ENCODE peak calls at places on chromosomes 4 and X, in seven cellular contexts. B is IMR-90, J is prostate gland, F is stomach, H is breast epithelium, C is body of pancreas, S is tibial nerve. D is an unnamed sample.

GRCh38 chrX:120029354-120029753 is 48.1 kb downstream of the RHOXF2B start:
- DNase-seq in F (no peak), B (no peak), S (no peak), C (no peak), J (no peak), H (no peak), D (no peak)

GRCh38 chr4:73308286-73308685 is 49.7 kb upstream of the ANKRD17 start:
- DNase-seq in B (peak; percentile 61), J (no peak), H (no peak), S (no peak), C (no peak), F (no peak), D (no peak)

GRCh38 chrX:38278682-38279081 is 48.6 kb downstream of the RPGR start:
- DNase-seq in J (peak; percentile 6), F (no peak), S (no peak), B (peak; percentile 8), H (no peak), C (no peak), D (no peak)

GRCh38 chr4:41318839-41319530 is 62.3 kb downstream of the UCHL1 start:
- DNase-seq in H (peak; percentile 51), F (no peak), S (no peak), B (no peak), J (peak; percentile 33), C (no peak), D (no peak)

GRCh38 chr4:54855221-54855854 is 197.6 kb downstream of the KIT start:
- DNase-seq in S (no peak), H (no peak), J (no peak), C (no peak), F (no peak), B (no peak), D (no peak)

GRCh38 chr4:67130411-67130810 is 414.9 kb downstream of the CENPC start:
- DNase-seq in F (no peak), H (no peak), B (no peak), S (no peak), C (no peak), J (no peak), D (no peak)

GRCh38 chr4:16837475-16837874 is 61.0 kb downstream of the LDB2 start:
- DNase-seq in F (no peak), H (no peak), J (no peak), C (no peak), B (no peak), S (no peak), D (no peak)

GRCh38 chr4:106080376-106080775 is 185.1 kb downstream of the NPNT start:
- DNase-seq in H (no peak), J (no peak), C (no peak), F (no peak), S (no peak), B (peak; percentile 7), D (no peak)

GRCh38 chrX:73524906-73525305 is 38.1 kb upstream of the CHIC1 start:
- DNase-seq in S (no peak), H (no peak), F (no peak), J (no peak), B (no peak), C (no peak), D (no peak)

DNA sequence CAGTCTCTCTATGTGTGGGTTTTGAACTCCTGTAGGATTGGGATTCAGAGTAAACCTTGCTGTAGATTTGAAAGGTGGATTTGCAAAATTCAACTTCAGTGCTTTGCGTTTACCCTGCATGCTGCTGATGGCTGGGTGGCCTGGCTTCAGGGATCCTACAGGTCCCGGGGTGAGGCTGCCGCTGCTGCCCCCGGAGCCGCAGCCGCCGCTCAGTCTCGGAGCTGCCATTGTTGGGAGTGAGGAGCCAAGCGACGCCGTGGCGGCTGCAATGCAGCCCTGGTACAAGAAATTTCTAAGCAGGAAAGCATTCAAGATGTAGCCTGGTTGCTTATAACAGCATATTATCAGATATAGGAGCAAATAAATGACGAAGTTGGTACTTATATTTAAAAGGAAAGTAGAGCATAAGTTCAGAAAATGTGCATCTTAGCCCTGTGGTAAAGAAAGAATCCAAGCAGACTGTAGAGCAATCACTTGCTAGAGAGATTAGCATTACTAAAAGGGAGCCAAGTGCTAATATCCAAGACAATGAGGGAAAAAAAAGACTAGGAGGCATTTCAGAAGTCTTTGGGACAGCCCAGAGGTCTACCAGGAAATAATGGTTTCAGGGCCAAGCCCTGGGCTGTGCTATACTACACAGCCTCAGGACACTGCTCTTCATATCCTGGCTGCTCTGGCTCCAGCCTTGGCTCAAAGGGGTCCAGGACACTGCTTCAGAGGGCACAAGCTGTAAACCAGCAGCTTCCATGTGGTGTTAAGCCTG is 36.9 kb upstream of the CHIC1 start:
- DNase-seq in C (no peak), J (no peak), B (no peak), H (no peak), F (no peak), S (no peak), D (no peak)
- H3K27ac ChIP-seq in C (no peak overlapping the region), J (no peak overlapping the region), B (no peak overlapping the region), H (no peak overlapping the region), F (no peak overlapping the region), S (no peak overlapping the region), D (no peak overlapping the region)

GRCh38 chr4:39369301-39369700 is 3.1 kb upstream of the RFC1 start:
- DNase-seq in S (no peak), F (no peak), C (no peak), J (no peak), H (no peak), B (no peak), D (no peak)

GRCh38 chr4:39367166-39367565 is 1.0 kb upstream of the RFC1 start:
- DNase-seq in J (no peak), C (no peak), B (no peak), H (no peak), S (no peak), F (no peak), D (no peak)

GRCh38 chr4:39363773-39364393 is 2.3 kb downstream of the RFC1 start:
- DNase-seq in B (no peak), C (no peak), F (no peak), S (no peak), J (no peak), H (no peak), D (no peak)

GRCh38 chr4:39365360-39365759 is 802 bp downstream of the RFC1 start:
- DNase-seq in H (no peak), S (no peak), J (no peak), C (no peak), B (no peak), F (no peak), D (no peak)

DNA sequence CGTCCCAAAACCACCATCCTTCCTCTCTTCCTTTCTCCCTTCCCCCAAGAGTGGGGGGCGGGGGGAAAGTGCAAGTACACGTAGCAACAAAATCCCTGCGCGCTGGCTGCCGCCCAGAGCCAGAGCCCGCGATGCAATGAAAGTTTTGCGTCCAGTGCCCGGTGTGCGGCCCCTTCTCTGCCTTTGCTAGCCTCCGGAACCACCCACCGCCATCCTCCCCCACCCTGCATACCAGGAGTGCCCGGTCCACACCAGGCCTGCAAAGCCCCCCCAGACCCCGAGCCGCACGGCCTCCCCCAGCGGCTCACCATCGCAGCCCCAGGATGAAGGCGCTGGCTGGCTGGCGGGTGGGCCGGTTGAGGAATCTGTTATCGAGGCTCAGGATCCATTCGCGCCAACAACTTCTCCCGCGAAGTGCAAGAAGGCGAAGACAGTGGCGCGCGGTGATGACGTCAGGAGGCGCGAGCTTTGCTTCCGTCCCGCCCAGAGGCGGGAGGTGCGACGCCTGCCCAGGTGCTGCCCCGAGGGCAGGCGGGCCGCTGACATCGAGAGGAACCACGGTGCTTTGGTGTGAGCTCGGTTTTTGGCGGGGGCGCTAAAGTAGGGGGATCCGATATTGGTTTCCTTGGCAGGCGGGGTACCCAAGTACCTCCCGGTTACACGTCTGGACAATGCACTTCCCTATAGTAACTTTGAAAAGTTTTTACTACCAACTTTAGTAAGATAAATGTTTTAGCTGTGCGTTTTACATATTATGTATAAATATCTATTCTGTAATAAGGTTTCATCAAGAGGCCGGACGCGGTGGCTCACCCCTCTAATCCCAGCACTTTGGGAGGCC is at the start of gene RFC1:
- DNase-seq in B (peak; percentile 88), J (peak; percentile 89), S (peak; percentile 81), H (peak; percentile 94), F (peak; percentile 96), C (peak; percentile 97), D (peak; percentile 97)
- TF ChIP-seq POLR2A in B (no peak), J (peak; percentile 53), S (peak; percentile 38), H (no peak), F (no peak), C (peak; percentile 81), D (peak; percentile 63)

GRCh38 chr4:24727390-24727789 is 68.0 kb upstream of the SOD3 start:
- DNase-seq in F (no peak), S (no peak), B (no peak), H (no peak), J (no peak), C (no peak), D (no peak)

GRCh38 chr4:24730256-24731001 is 64.9 kb upstream of the SOD3 start:
- DNase-seq in H (no peak), B (peak; percentile 54), S (peak; percentile 26), C (peak; percentile 16), F (no peak), J (no peak), D (peak; percentile 18)

GRCh38 chr4:24734511-24734910 is 60.9 kb upstream of the SOD3 start:
- DNase-seq in S (no peak), B (peak; percentile 7), J (no peak), H (no peak), C (no peak), F (no peak), D (no peak)

GRCh38 chr4:24731448-24731847 is 63.9 kb upstream of the SOD3 start:
- DNase-seq in H (no peak), S (no peak), J (no peak), B (no peak), F (no peak), C (no peak), D (no peak)

DNA sequence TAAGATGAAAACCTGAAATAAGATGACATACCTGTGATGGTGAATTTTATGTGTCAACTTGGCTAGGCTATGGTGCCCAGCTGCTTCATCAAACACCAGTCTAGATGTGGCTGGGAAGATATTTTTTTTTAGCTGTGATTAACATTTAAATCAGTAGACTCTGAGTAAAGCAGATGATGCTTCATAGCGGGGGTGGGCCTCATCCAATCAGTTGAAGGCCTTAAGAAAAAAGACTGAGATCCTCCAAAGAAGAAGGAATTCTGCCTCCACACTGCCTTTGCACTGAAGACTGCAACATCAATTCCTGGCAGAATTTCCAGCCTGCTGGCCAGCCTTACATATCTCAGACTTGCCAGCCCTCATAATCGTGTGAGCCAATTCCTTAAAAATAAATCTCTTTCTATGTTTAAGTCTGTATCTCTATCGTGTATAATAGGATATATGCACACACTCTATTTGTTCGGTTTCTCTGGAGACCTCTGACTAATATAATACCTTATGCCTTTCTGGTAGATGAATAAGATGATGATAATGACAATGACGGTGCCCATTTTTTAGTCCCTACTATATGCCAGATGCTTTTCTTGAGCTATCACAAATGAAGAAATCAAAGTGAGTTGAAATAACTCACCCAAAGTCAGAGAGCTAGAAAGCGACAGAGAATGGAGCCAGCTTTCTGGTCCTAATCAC is 66.2 kb upstream of the SOD3 start:
- DNase-seq in J (no peak), F (no peak), S (no peak), C (no peak), H (no peak), B (no peak), D (no peak)
- H3K27ac ChIP-seq in J (no peak overlapping the region), F (no peak overlapping the region), S (no peak overlapping the region), C (no peak overlapping the region), H (no peak overlapping the region), B (no peak overlapping the region), D (no peak overlapping the region)

GRCh38 chr4:121822796-121823504 is 733 bp downstream of the CCNA2 start:
- DNase-seq in J (peak; percentile 10), F (peak; percentile 25), B (no peak), C (peak; percentile 24), S (no peak), H (no peak), D (peak; percentile 25)

GRCh38 chr4:121824171-121824527 is 466 bp upstream of the CCNA2 start:
- DNase-seq in B (no peak), C (no peak), S (no peak), J (no peak), F (no peak), H (no peak), D (no peak)

GRCh38 chr4:121822047-121822446 is 1.6 kb downstream of the CCNA2 start:
- DNase-seq in J (no peak), F (no peak), H (no peak), S (no peak), C (no peak), B (no peak), D (no peak)

GRCh38 chr4:121824950-121825349 is 1.3 kb upstream of the CCNA2 start:
- DNase-seq in F (no peak), H (no peak), S (no peak), J (no peak), C (no peak), B (no peak), D (no peak)

DNA sequence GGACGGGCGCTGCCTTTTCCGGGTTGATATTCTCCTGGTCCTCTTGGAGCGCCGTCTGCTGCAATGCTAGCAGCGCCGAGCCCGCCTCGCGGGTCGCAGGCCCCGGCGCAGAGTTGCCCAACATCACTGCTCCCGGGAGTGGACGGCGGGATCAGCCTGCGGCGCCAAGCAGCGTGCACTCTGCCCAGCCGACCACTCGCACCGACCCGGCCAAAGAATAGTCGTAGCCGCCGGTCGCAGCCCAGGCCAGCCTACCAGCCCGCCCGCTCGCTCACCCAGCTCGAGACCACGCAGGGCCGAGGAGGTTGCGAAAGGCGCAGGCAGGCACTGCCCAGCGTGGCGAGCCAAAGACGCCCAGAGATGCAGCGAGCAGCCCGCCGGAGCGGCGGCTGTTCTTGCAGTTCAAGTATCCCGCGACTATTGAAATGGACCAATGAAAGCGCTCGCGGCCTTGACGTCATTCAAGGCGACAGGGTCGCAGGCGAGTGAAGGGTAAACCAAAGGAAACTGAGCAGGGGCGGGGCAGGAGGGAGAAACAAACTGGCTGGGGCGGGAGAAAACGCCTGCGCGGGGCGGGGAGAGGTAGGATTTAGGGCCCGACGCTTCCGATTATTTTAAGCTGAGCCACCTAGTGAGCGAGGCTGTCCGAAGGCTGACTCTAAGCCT is at the start of gene CCNA2:
- DNase-seq in J (peak; percentile 97), F (peak; percentile 97), S (peak; percentile 94), H (peak; percentile 94), C (peak; percentile 97), B (peak; percentile 96), D (peak; percentile 97)
- TF ChIP-seq POLR2A in J (no peak), F (no peak), S (peak; percentile 54), H (no peak), C (peak; percentile 78), B (peak; percentile 46), D (peak; percentile 53)

D was measured in transverse colon.